ENCODE peak calls at places on chromosomes 7 and 10, in four cellular contexts. T is K562, R is GM12891, C is GM12878. S is an unnamed sample.

GRCh38 chr10:33459597-33459996 is 125.1 kb upstream of the NRP1 start:
- DNase-seq in T (no peak), R (no peak), C (no peak), S (no peak)

GRCh38 chr7:102061981-102062390 is 224.7 kb upstream of the SH2B2 start:
- DNase-seq in R (peak; percentile 62), T (no peak), C (peak; percentile 82), S (peak; percentile 91)

GRCh38 chr10:95909591-95909990 is 1.8 kb downstream of the CC2D2B start:
- DNase-seq in C (no peak), R (no peak), T (no peak), S (peak; percentile 18)

GRCh38 chr10:113226404-113226803 is 276.4 kb downstream of the TCF7L2 start:
- DNase-seq in T (no peak), C (no peak), R (no peak), S (no peak)

GRCh38 chr10:75038335-75038734 is 73.1 kb upstream of the SAMD8 start:
- DNase-seq in R (no peak), C (no peak), T (no peak), S (no peak)

GRCh38 chr10:75497997-75498797 is 66.8 kb downstream of the LRMDA start:
- DNase-seq in C (no peak), T (no peak), R (no peak), S (no peak)

GRCh38 chr7:19161671-19162070 is 16.4 kb upstream of the FERD3L start:
- DNase-seq in T (no peak), C (no peak), R (no peak), S (no peak)

GRCh38 chr7:121456785-121457359 is 60.8 kb upstream of the FAM3C start:
- DNase-seq in R (no peak), T (no peak), C (no peak), S (no peak)

GRCh38 chr7:142111509-142111908 is at the start of gene MGAM2:
- DNase-seq in T (no peak), C (no peak), R (no peak), S (no peak)

GRCh38 chr10:36026656-36027390 is 384.7 kb upstream of the FZD8 start:
- DNase-seq in T (no peak), C (no peak), R (no peak), S (no peak)

GRCh38 chr7:116734736-116735135 is 62.7 kb downstream of the MET start:
- DNase-seq in T (no peak), R (no peak), C (no peak), S (no peak)

GRCh38 chr7:2956526-2957368 is 86.9 kb downstream of the CARD11 start:
- DNase-seq in C (no peak), T (peak; percentile 85), R (no peak), S (no peak)

GRCh38 chr10:132627736-132628512 is 90.3 kb downstream of the INPP5A start:
- DNase-seq in C (no peak), R (no peak), T (peak; percentile 38), S (peak; percentile 51)

GRCh38 chr7:128435311-128435654 is 20.4 kb upstream of the HILPDA start:
- DNase-seq in T (no peak), C (no peak), R (no peak), S (no peak)

GRCh38 chr10:95841711-95842498 is 65.9 kb upstream of the CC2D2B start:
- DNase-seq in R (no peak), C (no peak), T (peak; percentile 66), S (no peak)

GRCh38 chr10:58512470-58513188 is at the start of gene BICC1:
- DNase-seq in T (no peak), C (no peak), R (no peak), S (no peak)

DNA sequence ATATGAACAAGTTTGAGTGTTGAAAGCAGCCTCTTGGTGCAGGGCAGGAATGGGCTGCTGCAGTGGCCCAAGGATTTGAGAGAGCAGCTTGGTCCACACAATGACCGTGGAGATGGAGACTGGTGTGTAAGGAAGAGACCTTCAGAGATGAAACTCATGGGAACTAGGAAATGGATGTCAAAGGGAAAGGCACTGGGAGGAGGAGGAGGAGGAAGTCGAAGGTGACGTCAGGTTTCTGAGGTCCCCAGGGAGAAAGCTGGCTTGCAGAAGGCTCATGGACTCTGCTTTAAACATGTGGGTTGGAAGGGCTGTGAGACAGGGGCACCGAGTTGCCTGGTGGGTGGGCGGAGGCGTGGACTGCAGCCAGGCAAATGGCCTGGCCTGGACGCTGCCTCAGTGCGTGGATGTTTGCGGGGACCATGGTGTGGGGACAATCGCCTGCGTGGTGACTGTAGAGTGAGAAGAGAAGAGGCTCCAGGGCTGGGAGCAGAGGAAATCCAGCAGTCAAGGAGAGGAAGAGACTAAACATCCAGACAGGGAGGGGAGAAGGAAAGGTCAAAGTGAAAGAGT is 14.6 kb downstream of the C10orf71 start:
- DNase-seq in R (no peak), C (no peak), T (no peak), S (no peak)
- TF ChIP-seq SPI1 in R (no peak), C (no peak), T (no peak), S (no peak)

DNA sequence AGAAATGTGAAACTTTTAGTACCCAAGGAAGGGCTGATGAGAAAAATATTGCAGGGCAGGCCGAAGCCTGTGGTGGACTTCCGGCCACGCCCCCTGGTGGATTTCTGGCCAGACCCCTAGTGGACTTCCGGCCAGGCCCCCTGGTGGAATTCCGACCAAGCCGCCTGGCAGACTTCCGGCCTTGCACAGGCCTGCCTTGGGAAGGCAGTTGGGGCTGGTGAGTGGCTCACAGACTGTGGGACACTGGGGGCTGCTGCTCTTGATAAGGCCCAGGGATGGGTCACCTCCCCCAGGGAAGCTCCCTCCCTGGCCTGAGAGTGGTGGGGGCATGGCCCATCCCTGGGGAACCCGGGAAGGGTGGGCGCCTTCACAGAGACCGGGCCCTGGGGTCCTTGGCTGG is 116.4 kb upstream of the MKI67 start:
- DNase-seq in C (no peak), R (no peak), T (peak; percentile 9), S (no peak)
- TF ChIP-seq SPI1 in C (no peak), R (no peak), T (no peak), S (no peak)

GRCh38 chr7:149704507-149704906 is 68.9 kb downstream of the ZNF467 start:
- DNase-seq in C (no peak), R (no peak), T (peak; percentile 47), S (no peak)

GRCh38 chr7:149696313-149696712 is 77.1 kb downstream of the ZNF467 start:
- DNase-seq in T (no peak), R (no peak), C (no peak), S (no peak)

GRCh38 chr7:149706398-149706797 is 67.0 kb downstream of the ZNF467 start:
- DNase-seq in T (no peak), C (no peak), R (no peak), S (no peak)

GRCh38 chr7:149707448-149707886 is 65.9 kb downstream of the ZNF467 start:
- DNase-seq in C (no peak), R (no peak), T (peak; percentile 33), S (no peak)

GRCh38 chr7:149701495-149702240 is 71.7 kb downstream of the ZNF467 start:
- DNase-seq in T (no peak), C (no peak), R (no peak), S (no peak)
- TF ChIP-seq SPI1 in T (no peak), C (no peak), R (no peak), S (no peak)

GRCh38 chr10:28719789-28720436 is 42.6 kb downstream of the BAMBI start:
- DNase-seq in C (no peak), T (peak; percentile 41), R (no peak), S (no peak)
- TF ChIP-seq SPI1 in C (no peak), T (no peak), R (no peak), S (no peak)

GRCh38 chr7:22452142-22452763 is 47.7 kb downstream of the STEAP1B start:
- DNase-seq in R (peak; percentile 32), C (no peak), T (peak; percentile 80), S (peak; percentile 26)
- TF ChIP-seq SPI1 in R (no peak), C (no peak), T (no peak), S (no peak)

S was measured in HL-60.